ENCODE peak calls at places on chromosomes 7 and 10, in four cellular contexts. T is cardiac muscle cell, A is Calu3, O is fibroblast of lung. H is an unnamed sample.

GRCh38 chr10:62652114-62652513 is 152.4 kb upstream of the ADO start:
- DNase-seq in T (no peak), O (peak; percentile 82), A (no peak), H (no peak)

GRCh38 chr7:7709263-7709662 is 9.1 kb downstream of the RPA3 start:
- DNase-seq in A (no peak), O (no peak), T (peak; percentile 33), H (no peak)

GRCh38 chr7:90239050-90239449 is 5.9 kb upstream of the CFAP69 start:
- DNase-seq in A (no peak), O (no peak), T (no peak), H (no peak)

GRCh38 chr7:85062651-85063050 is 124.2 kb downstream of the SEMA3D start:
- DNase-seq in A (no peak), T (no peak), O (no peak), H (no peak)

GRCh38 chr10:17249820-17250219 is 21.8 kb downstream of the VIM start:
- DNase-seq in A (no peak), T (no peak), O (peak; percentile 34), H (no peak)

GRCh38 chr7:481219-481930 is 38.3 kb downstream of the PDGFA start:
- DNase-seq in T (no peak), O (no peak), A (no peak), H (no peak)

GRCh38 chr10:21399392-21400015 is 126.0 kb downstream of the SKIDA1 start:
- DNase-seq in T (peak; percentile 77), O (peak; percentile 98), A (peak; percentile 28), H (peak; percentile 73)

GRCh38 chr7:152858761-152859160 is 99.2 kb downstream of the ACTR3B start:
- DNase-seq in O (no peak), T (no peak), A (no peak), H (no peak)

GRCh38 chr10:126075009-126075408 is 178.6 kb downstream of the FANK1 start:
- DNase-seq in A (no peak), T (no peak), O (peak; percentile 50), H (no peak)

GRCh38 chr7:109136893-109137292 is 567.2 kb downstream of the DNAJB9 start:
- DNase-seq in A (no peak), T (no peak), O (no peak), H (no peak)

GRCh38 chr10:132960651-132961419 is 18.5 kb upstream of the CFAP46 start:
- DNase-seq in A (no peak), O (no peak), T (no peak), H (no peak)

GRCh38 chr7:157930441-157930840 is 593.6 kb downstream of the DNAJB6 start:
- DNase-seq in T (no peak), O (no peak), A (no peak), H (no peak)

DNA sequence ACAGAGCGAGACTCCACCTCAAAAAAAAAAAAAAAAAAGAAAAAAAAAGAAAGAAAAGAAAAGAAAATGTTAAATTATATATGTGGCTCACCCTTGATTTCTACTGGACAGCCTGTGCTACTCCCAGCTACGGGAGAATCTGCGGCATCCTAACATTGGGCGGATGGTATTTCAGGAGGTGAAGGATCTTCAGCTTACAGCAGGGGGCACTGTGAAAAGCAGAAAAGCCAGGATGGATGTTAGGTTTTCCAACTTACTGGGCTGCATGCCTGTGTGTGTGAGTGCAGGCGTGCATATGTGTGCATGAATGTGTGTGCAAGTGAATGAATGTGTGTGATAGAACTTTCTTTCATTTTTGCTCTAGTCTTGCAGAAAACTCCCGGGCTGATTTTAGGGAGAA is 1066.5 kb downstream of the TYW1 start:
- DNase-seq in A (no peak), T (peak; percentile 29), O (no peak), H (no peak)
- TF ChIP-seq CTCF in A (no peak), T (peak; percentile 43), O (peak; percentile 8), H (no peak)

DNA sequence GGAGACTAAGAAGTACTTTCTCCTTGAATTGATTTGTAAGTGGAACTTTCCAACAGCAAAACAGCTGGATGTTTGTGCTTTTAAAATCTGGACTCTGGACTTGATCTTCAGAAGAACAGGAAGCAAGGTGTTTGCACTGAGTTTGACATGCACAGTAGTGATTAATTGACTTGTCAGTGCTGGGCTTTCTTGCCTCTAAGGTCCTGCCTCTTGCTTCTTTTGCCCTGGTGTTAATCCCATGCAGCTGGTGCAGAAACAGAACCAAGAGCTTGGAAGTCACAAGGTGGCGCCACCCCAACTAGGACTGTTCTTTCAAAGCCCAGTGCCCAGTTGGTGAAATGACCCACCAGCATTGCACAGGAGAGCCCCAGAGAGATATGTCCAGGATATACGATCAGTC is 66.8 kb upstream of the SEPHS1 start:
- DNase-seq in T (peak; percentile 14), O (peak; percentile 29), A (peak; percentile 54), H (no peak)
- TF ChIP-seq CTCF in T (peak; percentile 51), O (peak; percentile 25), A (peak; percentile 20), H (peak; percentile 22)

DNA sequence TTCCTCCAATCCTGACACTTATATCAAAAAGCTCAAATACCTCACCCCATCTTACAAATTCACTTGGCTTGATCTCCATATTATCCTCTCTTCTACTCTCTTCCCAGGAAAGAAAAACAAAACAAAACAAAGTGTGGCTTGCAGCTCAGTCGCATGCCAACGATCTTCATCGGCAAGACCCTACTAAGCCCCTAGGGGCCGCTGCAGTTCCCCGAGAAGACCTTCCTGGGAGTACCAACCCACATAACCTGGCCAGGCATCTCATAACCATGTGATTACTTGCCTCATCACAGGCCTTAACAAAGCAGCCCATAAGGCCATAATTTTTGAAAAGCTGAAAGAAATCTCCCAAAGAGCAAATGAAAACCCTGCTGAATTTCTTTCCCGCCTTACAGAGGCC is 103.7 kb downstream of the ZNF92 start:
- DNase-seq in A (no peak), O (no peak), T (peak; percentile 35), H (no peak)
- TF ChIP-seq CTCF in A (no peak), O (no peak), T (peak; percentile 22), H (no peak)

DNA sequence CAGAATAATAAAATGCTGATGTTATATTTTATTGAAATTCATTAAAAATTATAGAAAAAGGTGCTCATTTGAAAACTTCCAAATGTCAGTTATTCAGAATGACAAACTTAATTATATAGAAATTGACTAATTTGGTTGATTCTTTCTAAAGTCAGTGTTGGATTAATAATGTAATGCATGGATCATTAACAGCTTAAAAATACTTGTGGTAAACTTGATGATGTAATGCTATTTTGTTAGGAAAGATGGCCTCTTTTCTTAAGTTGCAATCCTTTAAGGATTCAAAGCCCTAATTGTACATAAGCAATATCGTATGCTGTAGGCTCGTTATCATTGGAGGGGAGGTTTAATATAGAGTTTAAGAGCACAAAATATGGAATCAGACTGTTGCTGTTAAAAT is 141.2 kb downstream of the ZEB1 start:
- DNase-seq in A (no peak), T (no peak), O (peak; percentile 15), H (no peak)
- TF ChIP-seq CTCF in A (no peak), T (no peak), O (no peak), H (no peak)

DNA sequence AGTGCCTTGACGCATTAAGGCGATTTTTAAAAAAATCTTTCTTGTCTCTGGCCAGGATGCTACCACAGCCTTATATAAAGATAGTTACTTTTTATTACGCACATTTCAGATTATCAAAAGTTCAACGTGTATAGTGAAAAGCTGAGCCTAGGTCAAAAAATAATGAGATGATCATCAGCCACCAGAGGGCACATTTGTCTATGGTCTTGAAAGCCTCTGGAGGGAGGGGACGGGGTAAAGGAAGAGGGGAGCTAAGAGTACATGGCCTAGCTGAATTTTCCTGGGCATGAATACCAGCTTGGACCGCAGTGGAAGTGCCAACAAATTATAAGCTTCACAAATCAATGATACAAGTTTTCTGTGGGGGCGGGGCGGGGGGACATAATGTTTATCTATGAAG is 285.9 kb upstream of the SMIM30 start:
- DNase-seq in A (no peak), T (peak; percentile 38), O (no peak), H (no peak)
- TF ChIP-seq CTCF in A (peak; percentile 13), T (no peak), O (no peak), H (no peak)

GRCh38 chr7:128937647-128938523 is at the start of gene IRF5:
- DNase-seq in O (no peak), A (peak; percentile 81), T (peak; percentile 52), H (no peak)
- TF ChIP-seq CTCF in O (no peak), A (no peak), T (no peak), H (no peak)